ENCODE peak calls at places on chromosomes 4 and X, in nine cellular contexts. D, E, X, P, J, W, S, N and Q are unnamed samples.

GRCh38 chr4:5504486-5504885 is 203.9 kb downstream of the EVC2 start:
- DNase-seq in D (no peak), E (no peak), X (no peak), P (no peak), J (no peak), W (no peak), S (no peak), N (no peak), Q (no peak)

GRCh38 chr4:46844325-46844917 is 64.6 kb downstream of the COX7B2 start:
- DNase-seq in D (no peak), E (peak), X (peak), P (peak), J (peak), W (peak), S (peak), N (no peak), Q (peak)

GRCh38 chr4:157713342-157713741 is 459.5 kb downstream of the GASK1B start:
- DNase-seq in D (no peak), E (no peak), X (no peak), P (no peak), J (no peak), W (no peak), S (no peak), N (no peak), Q (no peak)

GRCh38 chr4:6716958-6717655 is 1.1 kb downstream of the BLOC1S4 start:
- DNase-seq in D (no peak), E (no peak), X (no peak), P (no peak), J (no peak), W (no peak), S (no peak), N (no peak), Q (no peak)

GRCh38 chrX:45063319-45064095 is 137.2 kb downstream of the DIPK2B start:
- DNase-seq in D (no peak), E (no peak), X (no peak), P (no peak), J (peak), W (no peak), S (no peak), N (peak), Q (no peak)

GRCh38 chr4:40316782-40317635 is 18.1 kb upstream of the CHRNA9 start:
- DNase-seq in D (peak), E (peak), X (no peak), P (no peak), J (peak), W (peak), S (peak), N (no peak), Q (no peak)

GRCh38 chrX:109830704-109831206 is 97.7 kb upstream of the ACSL4 start:
- DNase-seq in D (no peak), E (peak), X (no peak), P (no peak), J (peak), W (no peak), S (no peak), N (no peak), Q (no peak)

GRCh38 chrX:47273011-47273730 is 40.4 kb downstream of the USP11 start:
- DNase-seq in D (no peak), E (no peak), X (no peak), P (no peak), J (no peak), W (no peak), S (no peak), N (no peak), Q (no peak)

GRCh38 chrX:13381514-13381913 is 61.7 kb upstream of the ATXN3L start:
- DNase-seq in D (no peak), E (no peak), X (no peak), P (no peak), J (no peak), W (no peak), S (no peak), N (no peak), Q (no peak)

GRCh38 chr4:109989044-109989443 is 76.4 kb downstream of the EGF start:
- DNase-seq in D (no peak), E (no peak), X (no peak), P (no peak), J (peak), W (no peak), S (no peak), N (no peak), Q (no peak)

GRCh38 chr4:184668511-184669114 is 19.1 kb downstream of the PRIMPOL start:
- DNase-seq in D (no peak), E (no peak), X (no peak), P (no peak), J (peak), W (no peak), S (no peak), N (no peak), Q (no peak)

GRCh38 chrX:150893936-150894335 is 4.5 kb downstream of the CD99L2 start:
- DNase-seq in D (no peak), E (no peak), X (no peak), P (no peak), J (peak), W (no peak), S (no peak), N (no peak), Q (no peak)